ENCODE peak calls at places on chromosomes 12 and 14, in six cellular contexts. Q is WTC11, N is H1, G is GM12878, V is HepG2, W is K562. F is an unnamed sample.

GRCh38 chr12:99200711-99201384 is 446.7 kb upstream of the GARIN6 start:
- DNase-seq in Q (no peak), N (no peak), G (no peak), V (no peak), W (no peak), F (no peak)

GRCh38 chr12:67534671-67535070 is 113.9 kb upstream of the DYRK2 start:
- DNase-seq in Q (no peak), N (no peak), G (no peak), V (no peak), W (no peak), F (no peak)

GRCh38 chr14:57389646-57390036 is 745 bp upstream of the NAA30 start:
- DNase-seq in Q (peak), N (no peak), G (peak), V (no peak), W (no peak), F (peak)

GRCh38 chr12:7859552-7859951 is 13.2 kb downstream of the SLC2A14 start:
- DNase-seq in Q (no peak), N (no peak), G (no peak), V (no peak), W (no peak), F (no peak)

GRCh38 chr14:33646692-33647260 is 304.1 kb downstream of the EGLN3 start:
- DNase-seq in Q (no peak), N (no peak), G (no peak), V (no peak), W (no peak), F (no peak)

GRCh38 chr12:68317047-68317667 is 15.0 kb downstream of the MDM1 start:
- DNase-seq in Q (no peak), N (no peak), G (no peak), V (peak), W (peak), F (peak)

GRCh38 chr14:29814153-29815057 is 113.2 kb downstream of the PRKD1 start:
- DNase-seq in Q (no peak), N (no peak), G (no peak), V (no peak), W (no peak), F (no peak)

GRCh38 chr12:120013659-120014380 is 24.8 kb downstream of the BICDL1 start:
- DNase-seq in Q (no peak), N (no peak), G (peak), V (peak), W (peak), F (no peak)

GRCh38 chr12:53670966-53671365 is 4.9 kb downstream of the ATP5MC2 start:
- DNase-seq in Q (no peak), N (no peak), G (no peak), V (no peak), W (no peak), F (no peak)

GRCh38 chr12:89707992-89708792 is 446 bp downstream of the ATP2B1 start:
- DNase-seq in Q (peak), N (no peak), G (no peak), V (no peak), W (peak), F (peak)

GRCh38 chr14:103155013-103155412 is 31.8 kb downstream of the TNFAIP2 start:
- DNase-seq in Q (no peak), N (no peak), G (no peak), V (peak), W (no peak), F (no peak)

GRCh38 chr14:76762617-76763361 is 1.5 kb downstream of the VASH1 start:
- DNase-seq in Q (no peak), N (no peak), G (no peak), V (no peak), W (no peak), F (no peak)

GRCh38 chr14:74035556-74035955 is 16.4 kb downstream of the BBOF1 start:
- DNase-seq in Q (no peak), N (no peak), G (no peak), V (no peak), W (no peak), F (no peak)

GRCh38 chr12:69239922-69240624 is 704 bp downstream of the CPSF6 start:
- DNase-seq in Q (peak), N (no peak), G (no peak), V (no peak), W (no peak), F (peak)

GRCh38 chr14:20690848-20691640 is 2.5 kb downstream of the ANG start:
- DNase-seq in Q (peak), N (no peak), G (peak), V (peak), W (peak), F (peak)

GRCh38 chr12:124369901-124370378 is 75.0 kb downstream of the RFLNA start:
- DNase-seq in Q (no peak), N (no peak), G (no peak), V (no peak), W (no peak), F (no peak)

GRCh38 chr12:86572455-86572854 is 316.3 kb upstream of the MGAT4C start:
- DNase-seq in Q (no peak), N (no peak), G (no peak), V (no peak), W (no peak), F (no peak)
- TF ChIP-seq CREB1 in Q (no peak), N (no peak), G (no peak), V (no peak), W (no peak), F (no peak)

GRCh38 chr12:117344716-117345115 is 16.7 kb downstream of the NOS1 start:
- DNase-seq in Q (no peak), N (no peak), G (no peak), V (no peak), W (no peak), F (no peak)
- TF ChIP-seq CREB1 in Q (no peak), N (no peak), G (no peak), V (no peak), W (no peak), F (no peak)

DNA sequence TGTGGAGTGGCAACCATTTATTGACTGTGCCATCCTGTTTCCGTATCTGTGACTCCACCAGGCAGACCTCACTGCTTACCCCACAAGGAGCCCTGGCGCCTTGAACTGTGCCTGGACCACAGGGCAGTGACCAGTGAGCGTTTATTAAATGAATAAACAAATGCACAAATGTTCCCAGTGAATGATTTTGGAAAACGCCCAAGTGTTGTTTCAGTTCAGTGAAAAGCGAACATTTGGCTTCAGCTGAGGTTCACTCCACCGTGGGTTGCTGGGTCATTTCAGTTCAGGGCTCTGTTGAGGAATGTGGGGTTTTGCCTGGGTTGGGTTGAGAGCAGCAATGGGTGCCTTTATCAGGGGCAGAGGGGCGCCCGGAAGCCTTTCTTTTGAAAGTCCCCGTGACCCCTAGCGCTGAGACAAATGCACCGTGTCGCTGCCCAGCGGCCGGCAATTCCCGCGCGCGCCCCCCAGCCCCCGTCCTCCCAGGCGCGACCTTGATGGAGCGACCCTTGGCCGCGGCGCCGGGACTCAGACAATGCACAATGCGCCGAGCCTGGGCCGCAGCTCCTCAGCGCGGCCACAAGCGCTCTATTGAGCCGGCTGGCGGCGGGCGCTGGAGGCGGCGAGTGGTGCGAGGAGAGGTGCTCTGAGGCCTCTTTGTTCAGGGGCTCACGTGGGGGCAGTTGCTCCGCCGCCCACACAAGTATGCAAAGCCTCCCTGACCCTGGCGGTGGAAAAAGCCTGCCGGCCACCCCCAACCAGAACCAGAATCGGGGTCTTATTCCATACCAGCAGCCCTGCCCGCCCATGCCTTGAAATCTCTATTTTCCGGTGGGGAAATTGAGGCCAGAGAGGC is 40.5 kb upstream of the CLMN start:
- DNase-seq in Q (peak), N (no peak), G (no peak), V (no peak), W (no peak), F (peak)
- TF ChIP-seq CREB1 in Q (no peak), N (no peak), G (no peak), V (no peak), W (no peak), F (no peak)

DNA sequence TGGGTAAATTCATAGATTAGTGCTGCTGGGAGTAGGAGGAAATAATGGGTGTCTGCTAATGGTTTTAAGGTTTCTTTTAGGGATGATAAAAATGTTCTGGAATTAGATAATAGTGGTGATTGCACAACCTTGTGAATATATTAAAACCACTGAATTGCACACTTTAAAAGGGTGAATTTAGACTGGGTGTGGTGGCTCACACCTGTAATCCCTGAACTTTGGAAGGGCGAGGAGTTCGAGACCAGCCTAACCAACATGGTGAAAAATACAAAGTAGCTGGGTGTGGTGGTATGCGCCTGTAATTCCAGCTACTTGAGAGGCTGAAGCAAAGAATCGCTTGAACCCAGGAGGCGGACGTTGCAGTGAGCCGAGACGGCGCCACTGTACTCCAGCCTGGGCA is 1.3 kb downstream of the RAD52 start:
- DNase-seq in Q (no peak), N (no peak), G (no peak), V (no peak), W (no peak), F (no peak)
- TF ChIP-seq CREB1 in Q (no peak), N (no peak), G (no peak), V (no peak), W (no peak), F (no peak)

F was measured in GM23338.